ENCODE peak calls at places on chromosomes 12 and 14, in ten cellular contexts. D is heart left ventricle, M is body of pancreas, N is stomach, E is gastrocnemius medialis, I is HCT116, A is HepG2, O is Peyer's patch, H is IMR-90, K is tibial nerve. L is an unnamed sample.

GRCh38 chr12:93403988-93404803 is 26.5 kb downstream of the NUDT4 start:
- DNase-seq in D (no peak), M (no peak), N (no peak), E (no peak), I (no peak), A (no peak), O (no peak), H (peak), K (no peak), L (no peak)

GRCh38 chr14:55388160-55388559 is 23.5 kb downstream of the ATG14 start:
- DNase-seq in D (no peak), M (no peak), N (no peak), E (no peak), I (no peak), A (no peak), O (no peak), H (peak), K (no peak), L (no peak)

GRCh38 chr14:22296722-22297121 is 292.3 kb downstream of the DAD1 start:
- DNase-seq in D (no peak), M (no peak), N (no peak), E (no peak), I (no peak), A (peak), O (no peak), H (peak), K (no peak), L (no peak)

GRCh38 chr12:46585854-46586621 is 213.5 kb upstream of the SLC38A2 start:
- DNase-seq in D (no peak), M (peak), N (peak), E (no peak), I (peak), A (peak), O (peak), H (peak), K (no peak), L (no peak)

GRCh38 chr14:102028733-102029132 is 58.1 kb downstream of the HSP90AA1 start:
- DNase-seq in D (no peak), M (no peak), N (no peak), E (no peak), I (no peak), A (no peak), O (no peak), H (peak), K (no peak), L (no peak)

GRCh38 chr12:24109381-24110039 is 160.0 kb upstream of the SOX5 start:
- DNase-seq in D (no peak), M (no peak), N (no peak), E (no peak), I (no peak), A (peak), O (no peak), H (peak), K (no peak), L (no peak)

GRCh38 chr14:104423715-104424405 is 155.7 kb upstream of the C14orf180 start:
- DNase-seq in D (no peak), M (no peak), N (peak), E (no peak), I (no peak), A (no peak), O (no peak), H (no peak), K (no peak), L (no peak)

GRCh38 chr12:1093166-1093751 is 102.2 kb downstream of the ERC1 start:
- DNase-seq in D (peak), M (peak), N (no peak), E (no peak), I (peak), A (peak), O (no peak), H (peak), K (no peak), L (peak)

GRCh38 chr12:68529466-68529865 is 81.2 kb upstream of the RAP1B start:
- DNase-seq in D (no peak), M (no peak), N (no peak), E (no peak), I (no peak), A (no peak), O (no peak), H (no peak), K (no peak), L (no peak)

GRCh38 chr12:4251228-4251891 is 22.2 kb upstream of the CCND2 start:
- DNase-seq in D (no peak), M (no peak), N (no peak), E (no peak), I (no peak), A (no peak), O (no peak), H (no peak), K (no peak), L (no peak)

GRCh38 chr12:61348871-61349270 is 911.3 kb upstream of the USP15 start:
- DNase-seq in D (no peak), M (no peak), N (no peak), E (no peak), I (no peak), A (no peak), O (no peak), H (no peak), K (no peak), L (no peak)

GRCh38 chr14:89853976-89854693 is 100.4 kb downstream of the EFCAB11 start:
- DNase-seq in D (no peak), M (no peak), N (no peak), E (no peak), I (no peak), A (no peak), O (no peak), H (no peak), K (no peak), L (no peak)

GRCh38 chr12:30694412-30694955 is 1.2 kb downstream of the IPO8 start:
- DNase-seq in D (no peak), M (no peak), N (no peak), E (no peak), I (no peak), A (no peak), O (no peak), H (peak), K (no peak), L (no peak)

GRCh38 chr12:53190108-53190729 is 9.5 kb upstream of the CSAD start:
- DNase-seq in D (no peak), M (peak), N (peak), E (peak), I (peak), A (peak), O (no peak), H (peak), K (no peak), L (no peak)

DNA sequence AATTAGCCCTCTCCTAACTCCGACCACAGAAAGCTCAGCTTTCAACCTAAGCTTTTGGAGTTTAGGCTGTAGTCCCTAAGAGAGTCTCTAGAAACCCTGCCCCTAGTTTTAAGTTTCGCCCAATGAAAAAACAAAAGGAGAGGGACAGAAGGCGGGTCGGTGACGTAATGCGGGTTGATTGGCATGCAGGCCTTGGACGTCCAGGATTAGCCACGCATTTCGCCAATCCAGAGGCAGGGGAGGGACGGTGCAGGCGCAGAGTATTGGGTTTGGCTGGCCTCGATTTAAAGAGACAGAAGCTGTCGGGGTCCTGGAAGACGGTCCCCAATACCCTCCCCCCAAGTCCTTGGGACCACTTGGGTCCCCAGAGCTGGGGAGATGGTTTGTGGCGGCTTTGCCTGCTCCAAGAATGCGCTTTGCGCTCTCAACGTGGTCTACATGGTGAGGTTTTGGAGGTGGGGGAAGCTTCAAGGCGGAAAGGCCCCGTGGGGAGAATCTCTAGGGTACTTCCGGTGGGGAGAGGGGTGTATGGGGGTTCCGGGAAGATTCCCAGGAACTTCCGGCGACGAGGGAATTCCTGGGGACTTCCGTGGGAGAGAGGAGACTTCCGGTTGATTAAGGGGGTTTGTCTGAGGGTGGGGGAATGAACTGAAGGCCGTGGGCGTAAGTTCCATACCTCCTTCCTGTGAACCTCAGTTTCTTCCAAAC is at the start of gene TSPAN31:
- DNase-seq in D (peak), M (peak), N (peak), E (peak), I (peak), A (peak), O (peak), H (peak), K (peak), L (peak)
- TF ChIP-seq POLR2A in D (peak), M (peak), N (no peak), E (peak), I (peak), A (peak), O (peak), H (peak), K (peak), L (peak)

GRCh38 chr12:26845057-26845666 is 12.2 kb upstream of the ITPR2 start:
- DNase-seq in D (peak), M (peak), N (peak), E (peak), I (peak), A (peak), O (peak), H (peak), K (peak), L (peak)
- H3K27ac ChIP-seq in D (peak), M (no peak), N (no peak), E (no peak), I (no peak), A (no peak), O (no peak), H (peak), K (no peak), L (no peak)

GRCh38 chr12:19158909-19159308 is 29.4 kb downstream of the PLEKHA5 start:
- DNase-seq in D (no peak), M (no peak), N (no peak), E (no peak), I (no peak), A (no peak), O (no peak), H (peak), K (no peak), L (no peak)

GRCh38 chr12:19155981-19156734 is 26.6 kb downstream of the PLEKHA5 start:
- DNase-seq in D (no peak), M (no peak), N (no peak), E (no peak), I (no peak), A (no peak), O (no peak), H (no peak), K (no peak), L (no peak)

GRCh38 chr12:19166387-19166786 is 36.9 kb downstream of the PLEKHA5 start:
- DNase-seq in D (no peak), M (peak), N (peak), E (no peak), I (no peak), A (no peak), O (no peak), H (no peak), K (no peak), L (no peak)

GRCh38 chr12:19165446-19165845 is 35.9 kb downstream of the PLEKHA5 start:
- DNase-seq in D (no peak), M (no peak), N (no peak), E (no peak), I (no peak), A (no peak), O (no peak), H (no peak), K (no peak), L (no peak)

DNA sequence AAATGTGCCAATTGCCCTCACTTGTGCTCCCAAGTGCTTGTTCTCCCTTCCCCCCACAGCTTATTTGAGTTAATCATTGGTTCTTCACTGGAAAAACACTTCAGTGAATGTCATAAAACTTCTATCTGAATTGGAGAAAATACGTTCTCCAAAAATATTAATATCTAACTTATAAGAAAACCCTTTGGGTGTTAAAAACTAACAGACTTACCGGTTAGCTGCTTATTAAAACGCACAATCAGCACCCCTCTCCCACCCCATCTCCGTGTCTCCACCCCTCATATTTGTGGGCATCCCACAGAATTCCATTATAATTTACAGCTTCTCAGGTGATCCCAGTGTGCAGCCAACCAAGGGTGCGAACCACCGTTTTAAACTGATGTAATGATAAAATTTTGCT is 31.7 kb downstream of the PLEKHA5 start:
- DNase-seq in D (no peak), M (no peak), N (no peak), E (no peak), I (no peak), A (no peak), O (no peak), H (no peak), K (no peak), L (no peak)
- TF ChIP-seq POLR2A in D (no peak), M (no peak), N (no peak), E (no peak), I (no peak), A (no peak), O (no peak), H (no peak), K (no peak), L (no peak)

GRCh38 chr12:109053382-109054123 is 1.2 kb downstream of the USP30 start:
- DNase-seq in D (no peak), M (no peak), N (no peak), E (no peak), I (no peak), A (peak), O (no peak), H (no peak), K (no peak), L (no peak)
- H3K27ac ChIP-seq in D (peak), M (peak), N (peak), E (peak), I (no peak), A (peak), O (peak), H (no peak), K (peak), L (peak)

GRCh38 chr14:27945512-27945911 is 821.1 kb upstream of the FOXG1 start:
- DNase-seq in D (no peak), M (no peak), N (no peak), E (no peak), I (no peak), A (no peak), O (no peak), H (no peak), K (no peak), L (no peak)
- TF ChIP-seq POLR2A in D (no peak), M (no peak), N (no peak), E (no peak), I (no peak), A (no peak), O (no peak), H (no peak), K (no peak), L (no peak)

DNA sequence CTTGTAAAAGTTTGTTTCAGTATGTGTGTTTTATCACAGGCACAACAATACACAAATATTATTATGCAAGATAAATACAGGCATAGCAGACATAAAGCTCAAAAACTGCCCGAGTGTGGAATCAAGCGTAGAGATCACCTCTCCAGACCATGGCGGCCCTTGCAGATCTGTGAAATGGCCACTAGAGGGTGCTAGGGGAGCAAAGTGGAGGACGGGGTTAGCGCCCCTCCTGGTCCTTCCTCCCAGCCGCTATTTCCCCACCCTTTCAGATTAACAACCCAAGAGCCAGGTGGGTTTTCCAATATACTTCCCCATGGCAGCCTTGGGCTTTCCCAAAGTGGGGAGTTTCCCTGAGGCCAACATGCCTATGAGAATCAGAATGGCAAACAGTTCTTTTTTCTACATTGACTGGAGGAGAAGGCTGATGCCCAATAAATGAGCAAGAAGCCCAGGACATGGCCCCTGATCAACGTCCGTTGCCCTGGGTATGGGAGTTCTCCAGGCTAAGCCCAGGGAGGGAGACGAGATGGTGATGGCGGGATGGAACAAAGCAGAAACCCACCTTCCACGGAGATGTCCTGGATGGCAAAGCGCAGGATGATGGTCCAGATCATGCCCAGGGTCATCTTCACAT is 67.4 kb downstream of the ACTN1 start:
- DNase-seq in D (peak), M (peak), N (peak), E (peak), I (peak), A (peak), O (peak), H (peak), K (peak), L (peak)
- H3K27ac ChIP-seq in D (no peak), M (no peak), N (peak), E (no peak), I (no peak), A (no peak), O (no peak), H (peak), K (no peak), L (no peak)

DNA sequence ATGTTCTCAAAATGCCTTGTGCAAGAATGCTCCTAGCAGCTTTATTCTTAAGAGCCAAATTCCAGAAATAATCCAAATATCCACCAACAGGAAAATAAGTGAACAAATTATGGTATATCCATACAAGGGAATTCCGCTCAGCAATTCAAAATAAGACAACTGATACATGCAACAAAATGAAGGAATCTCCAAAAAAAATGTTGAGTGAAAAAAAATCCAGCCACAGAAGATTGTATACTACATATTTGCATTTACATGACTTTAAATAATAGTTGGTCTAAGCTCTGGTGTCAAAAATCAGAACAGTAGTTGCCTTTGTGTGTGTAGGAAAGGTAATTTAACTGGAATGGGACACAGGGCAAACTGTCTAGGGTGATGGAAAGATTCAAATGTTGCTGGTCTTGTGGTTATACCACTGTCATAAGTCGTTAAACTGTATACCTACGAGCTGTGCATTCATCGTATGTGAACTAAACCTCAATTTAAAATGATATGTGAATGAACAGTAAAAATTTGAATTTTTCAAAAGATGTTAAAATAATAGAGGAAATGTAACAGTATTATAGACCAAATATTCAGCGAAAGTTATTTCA is 3.2 kb downstream of the CD69 start:
- DNase-seq in D (no peak), M (no peak), N (no peak), E (no peak), I (no peak), A (no peak), O (no peak), H (no peak), K (no peak), L (no peak)
- TF ChIP-seq POLR2A in D (no peak), M (no peak), N (no peak), E (no peak), I (no peak), A (no peak), O (no peak), H (no peak), K (no peak), L (no peak)

DNA sequence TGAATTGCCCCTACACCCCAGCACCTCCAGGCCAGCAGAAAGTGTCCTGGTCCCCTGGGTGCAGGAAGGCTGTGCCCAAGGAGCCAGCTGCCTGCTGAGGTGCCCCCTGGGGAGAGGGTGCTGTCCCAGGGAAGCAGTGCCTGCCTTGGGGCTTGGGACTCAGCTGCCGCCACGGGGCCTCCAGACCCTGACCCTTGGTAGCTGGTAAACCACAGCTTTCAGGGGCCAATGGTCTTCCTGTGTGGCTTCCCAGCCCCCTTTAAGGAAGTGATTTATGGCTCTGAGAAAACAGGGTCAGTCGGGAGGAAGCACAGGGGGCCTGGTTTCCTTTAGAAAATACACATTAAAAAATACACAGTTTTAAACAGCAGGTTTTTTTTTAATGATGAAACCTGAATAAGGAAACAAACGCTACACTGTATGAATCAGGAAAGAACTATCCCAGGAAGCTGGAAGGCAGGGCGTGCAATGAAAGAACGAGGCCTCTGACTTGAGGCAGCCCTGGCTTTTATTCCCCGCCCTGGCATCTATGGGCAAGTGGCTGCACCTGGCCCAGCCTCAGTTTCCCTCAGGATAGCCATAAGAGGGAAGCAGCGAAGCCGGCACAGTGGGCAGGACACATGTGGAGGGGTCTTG is 40.6 kb upstream of the EML1 start:
- DNase-seq in D (no peak), M (no peak), N (no peak), E (no peak), I (no peak), A (no peak), O (no peak), H (peak), K (no peak), L (no peak)
- H3K27ac ChIP-seq in D (peak), M (peak), N (peak), E (peak), I (no peak), A (no peak), O (peak), H (peak), K (peak), L (peak)

GRCh38 chr12:7498832-7499231 is 4.7 kb downstream of the CD163 start:
- DNase-seq in D (no peak), M (no peak), N (no peak), E (no peak), I (no peak), A (no peak), O (no peak), H (peak), K (no peak), L (no peak)

GRCh38 chr12:7503686-7504085 is at the start of gene CD163:
- DNase-seq in D (no peak), M (no peak), N (no peak), E (no peak), I (no peak), A (no peak), O (no peak), H (no peak), K (no peak), L (no peak)

GRCh38 chr12:7497661-7498060 is 5.9 kb downstream of the CD163 start:
- DNase-seq in D (no peak), M (no peak), N (no peak), E (no peak), I (no peak), A (no peak), O (no peak), H (no peak), K (no peak), L (no peak)

GRCh38 chr12:7502612-7503011 is 965 bp downstream of the CD163 start:
- DNase-seq in D (no peak), M (no peak), N (no peak), E (no peak), I (no peak), A (no peak), O (no peak), H (no peak), K (no peak), L (no peak)

DNA sequence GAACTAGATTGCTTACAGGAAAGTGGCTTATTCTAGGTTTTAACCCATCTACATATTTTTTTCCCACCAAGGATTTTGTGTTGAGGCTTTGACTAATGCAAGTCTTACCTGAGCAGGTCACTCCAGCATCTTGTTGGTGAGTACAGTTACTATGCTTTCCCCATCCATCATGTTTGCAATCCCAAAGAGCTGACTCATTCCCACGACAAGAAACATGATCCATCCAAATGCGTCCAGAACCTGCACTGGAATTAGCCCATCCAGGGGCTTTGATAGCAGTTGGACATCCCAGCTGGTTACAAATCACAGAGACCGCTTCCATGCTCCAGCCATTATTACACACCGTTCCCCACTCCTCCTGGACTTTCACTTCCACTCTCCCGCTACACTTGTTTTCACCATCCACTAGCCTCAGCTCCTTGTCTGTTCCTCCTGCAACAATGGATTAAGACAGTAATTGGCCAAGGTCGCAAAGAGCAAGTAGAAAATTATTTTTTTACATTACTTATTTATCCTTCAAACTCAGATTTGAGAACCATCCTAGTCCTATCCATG is 2.5 kb downstream of the CD163 start:
- DNase-seq in D (no peak), M (no peak), N (no peak), E (no peak), I (no peak), A (no peak), O (no peak), H (peak), K (no peak), L (no peak)
- TF ChIP-seq POLR2A in D (no peak), M (peak), N (no peak), E (no peak), I (no peak), A (no peak), O (no peak), H (no peak), K (no peak), L (no peak)

L was measured in adrenal gland.